ENCODE peak calls at places on chromosomes 16 and 17, in eight cellular contexts. U is right lobe of liver, V is iPS DF 6.9, N is HCT116, X is MM.1S, J is fibroblast of the aortic adventitia, Z is fibroblast of mammary gland, W is lung. P is an unnamed sample.

GRCh38 chr17:63477471-63478440 is 895 bp downstream of the ACE start:
- DNase-seq in U (peak), V (no peak), N (no peak), X (no peak), J (no peak), Z (no peak), W (no peak), P (no peak)

GRCh38 chr17:52027620-52028019 is 130.9 kb downstream of the CA10 start:
- DNase-seq in U (no peak), V (no peak), N (no peak), X (no peak), J (no peak), Z (peak), W (no peak), P (no peak)

GRCh38 chr17:9451919-9452318 is 123.7 kb downstream of the STX8 start:
- DNase-seq in U (no peak), V (no peak), N (no peak), X (no peak), J (no peak), Z (no peak), W (no peak), P (no peak)

GRCh38 chr17:75034236-75034908 is 12.4 kb downstream of the ATP5PD start:
- DNase-seq in U (peak), V (peak), N (peak), X (peak), J (peak), Z (peak), W (peak), P (peak)

GRCh38 chr17:81230043-81230820 is 7.5 kb upstream of the CEP131 start:
- DNase-seq in U (peak), V (no peak), N (no peak), X (no peak), J (no peak), Z (no peak), W (no peak), P (no peak)

GRCh38 chr16:52471650-52472370 is 75.1 kb downstream of the TOX3 start:
- DNase-seq in U (no peak), V (no peak), N (no peak), X (no peak), J (no peak), Z (no peak), W (no peak), P (peak)

GRCh38 chr17:61678339-61678738 is 87.3 kb upstream of the NACA2 start:
- DNase-seq in U (no peak), V (no peak), N (no peak), X (no peak), J (no peak), Z (no peak), W (no peak), P (no peak)

GRCh38 chr16:71945616-71946015 is 50.3 kb downstream of the IST1 start:
- DNase-seq in U (no peak), V (no peak), N (no peak), X (no peak), J (no peak), Z (no peak), W (no peak), P (no peak)

GRCh38 chr17:35931794-35932419 is 1.3 kb upstream of the RDM1 start:
- DNase-seq in U (no peak), V (no peak), N (no peak), X (no peak), J (peak), Z (peak), W (no peak), P (peak)

GRCh38 chr16:11916524-11917285 is 949 bp upstream of the GSPT1 start:
- DNase-seq in U (no peak), V (no peak), N (no peak), X (no peak), J (peak), Z (peak), W (peak), P (peak)

GRCh38 chr17:42708588-42708987 is 26.3 kb downstream of the CNTNAP1 start:
- DNase-seq in U (no peak), V (no peak), N (no peak), X (no peak), J (no peak), Z (no peak), W (no peak), P (no peak)

GRCh38 chr16:78292726-78293380 is 193.4 kb downstream of the WWOX start:
- DNase-seq in U (peak), V (no peak), N (no peak), X (no peak), J (no peak), Z (no peak), W (peak), P (no peak)

GRCh38 chr17:75326587-75326955 is 37.3 kb upstream of the SLC25A19 start:
- DNase-seq in U (no peak), V (no peak), N (no peak), X (no peak), J (peak), Z (no peak), W (no peak), P (no peak)

GRCh38 chr16:10558746-10559641 is 21.4 kb downstream of the EMP2 start:
- DNase-seq in U (peak), V (no peak), N (no peak), X (no peak), J (peak), Z (peak), W (peak), P (peak)

GRCh38 chr16:22278418-22278817 is 18.8 kb upstream of the POLR3E start:
- DNase-seq in U (no peak), V (no peak), N (no peak), X (no peak), J (no peak), Z (no peak), W (no peak), P (no peak)

GRCh38 chr17:78239489-78239931 is 8.1 kb downstream of the TMEM235 start:
- DNase-seq in U (no peak), V (no peak), N (no peak), X (no peak), J (no peak), Z (no peak), W (no peak), P (no peak)

GRCh38 chr17:78240839-78241238 is 9.4 kb downstream of the TMEM235 start:
- DNase-seq in U (no peak), V (no peak), N (no peak), X (no peak), J (no peak), Z (no peak), W (no peak), P (no peak)

GRCh38 chr17:78240012-78240655 is 8.7 kb downstream of the TMEM235 start:
- DNase-seq in U (no peak), V (no peak), N (no peak), X (no peak), J (no peak), Z (no peak), W (no peak), P (no peak)

GRCh38 chr17:78237403-78238012 is 6.1 kb downstream of the TMEM235 start:
- DNase-seq in U (no peak), V (no peak), N (no peak), X (no peak), J (no peak), Z (no peak), W (no peak), P (no peak)

DNA sequence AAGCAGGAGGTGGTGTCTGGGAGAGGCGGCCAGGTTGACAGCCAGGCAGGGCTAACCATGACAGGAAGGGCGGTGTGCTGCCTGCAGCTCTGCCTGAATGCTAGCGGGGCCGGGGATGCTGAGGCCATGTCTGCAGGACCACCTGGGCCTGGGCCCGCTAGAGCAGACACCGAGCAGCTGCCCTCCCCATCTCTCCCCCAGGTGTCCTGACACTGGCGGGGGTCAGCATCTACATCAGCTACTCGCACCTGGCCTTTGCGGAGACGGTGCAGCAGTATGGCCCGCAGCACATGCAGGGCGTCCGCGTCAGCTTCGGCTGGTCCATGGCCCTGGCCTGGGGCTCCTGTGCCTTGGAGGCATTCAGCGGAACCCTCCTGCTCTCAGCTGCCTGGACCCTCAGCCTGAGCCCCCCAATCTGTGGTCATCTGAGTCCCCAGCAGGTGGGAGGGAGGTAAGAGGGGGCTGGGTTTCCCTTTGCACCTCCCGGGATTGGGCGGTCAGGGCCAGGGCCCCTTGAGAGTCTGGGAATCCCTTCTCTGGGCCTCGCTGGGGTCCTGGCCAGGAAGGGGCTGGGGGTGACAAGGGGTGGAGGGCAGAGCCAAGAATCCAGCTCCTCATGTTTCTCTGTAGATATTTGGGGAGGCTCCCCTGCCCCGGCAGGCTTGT is 7.5 kb downstream of the TMEM235 start:
- DNase-seq in U (no peak), V (no peak), N (no peak), X (no peak), J (no peak), Z (no peak), W (no peak), P (no peak)
- H3K4me3 ChIP-seq in U (no peak), V (no peak), N (no peak), X (no peak), J (no peak), Z (no peak), W (no peak), P (no peak)

GRCh38 chr17:40499551-40500189 is 1.8 kb downstream of the TNS4 start:
- DNase-seq in U (peak), V (no peak), N (no peak), X (no peak), J (peak), Z (peak), W (peak), P (peak)
- H3K4me3 ChIP-seq in U (no peak), V (no peak), N (peak), X (no peak), J (no peak), Z (no peak), W (no peak), P (no peak)

DNA sequence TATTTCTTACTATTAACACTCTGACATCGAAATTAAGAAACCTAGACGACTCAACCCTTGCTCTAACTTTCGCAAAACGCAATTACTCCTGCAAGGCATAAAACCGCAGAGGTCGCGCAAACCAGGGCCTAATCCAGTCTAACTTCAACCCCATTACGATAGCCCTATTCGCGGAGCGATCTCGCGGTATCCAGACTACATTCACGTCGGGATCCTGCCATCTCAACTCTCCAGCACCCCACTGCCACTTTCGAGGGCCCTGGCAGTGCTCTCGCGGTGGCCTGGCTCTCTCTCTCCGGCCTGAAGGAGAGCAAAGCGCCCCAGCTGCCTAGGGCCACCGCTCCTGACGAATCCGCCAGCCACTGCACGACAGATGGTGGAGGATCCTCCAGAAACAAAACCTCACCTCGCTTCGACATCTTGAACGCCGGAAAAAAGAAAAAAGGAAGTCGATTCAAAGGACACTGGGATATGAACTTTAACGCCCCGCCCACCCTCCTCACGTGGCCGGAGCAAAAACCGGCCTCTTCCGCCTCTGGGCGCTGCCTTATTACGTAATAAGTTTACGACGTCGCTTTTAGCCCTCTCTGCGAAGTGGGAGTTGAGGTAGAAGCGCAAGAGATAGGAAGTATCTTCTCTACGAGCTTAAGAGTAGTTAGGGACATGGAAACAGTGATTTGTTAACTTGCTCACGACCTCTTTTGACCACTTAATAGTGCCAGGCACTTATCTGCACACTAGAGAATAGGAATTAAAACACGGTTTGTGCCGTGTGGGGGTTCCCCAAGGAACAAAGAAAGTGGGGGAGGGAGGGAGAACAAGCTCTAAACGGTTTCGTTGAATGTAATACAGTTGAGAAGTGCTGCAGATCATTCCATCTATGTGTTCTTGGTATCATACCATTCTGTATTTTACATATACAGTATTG is at the start of gene RPL23:
- DNase-seq in U (peak), V (no peak), N (peak), X (peak), J (peak), Z (peak), W (peak), P (peak)
- H3K4me3 ChIP-seq in U (peak), V (peak), N (peak), X (peak), J (peak), Z (peak), W (peak), P (peak)

GRCh38 chr16:67995423-67995822 is 3.9 kb downstream of the DPEP2 start:
- DNase-seq in U (no peak), V (no peak), N (no peak), X (no peak), J (no peak), Z (peak), W (no peak), P (no peak)
- H3K4me3 ChIP-seq in U (no peak), V (no peak), N (no peak), X (no peak), J (no peak), Z (no peak), W (no peak), P (no peak)

DNA sequence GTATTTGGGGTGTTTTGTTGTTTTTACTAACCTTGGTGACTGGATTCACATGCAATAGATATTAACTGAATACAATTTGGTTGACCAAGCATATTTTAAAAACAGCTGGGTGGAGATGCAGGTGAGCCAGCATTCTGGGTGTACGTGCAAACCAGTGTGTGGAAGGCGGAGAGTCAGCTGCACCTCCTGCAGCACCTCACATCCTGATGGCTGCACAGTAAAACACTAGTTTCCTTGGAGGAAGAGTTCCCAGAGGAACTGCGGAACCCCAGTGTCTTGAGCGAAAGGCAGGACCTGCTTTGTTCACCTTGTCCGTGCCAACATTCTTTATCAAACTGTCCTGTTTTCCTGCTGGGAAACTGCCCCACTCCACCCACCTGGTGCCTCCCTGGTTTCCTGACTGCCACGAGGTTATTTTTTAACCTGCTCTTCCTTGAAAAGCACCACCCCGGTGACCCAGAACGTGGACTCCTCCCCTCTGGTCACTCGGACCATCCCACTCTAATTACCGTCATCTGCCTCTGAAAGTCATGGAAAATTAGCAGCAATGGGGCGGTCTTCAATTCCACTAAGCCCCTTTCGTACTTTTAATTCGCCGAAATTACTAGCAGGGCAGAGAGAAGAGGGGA is 1.0 kb upstream of the YPEL2 start:
- DNase-seq in U (peak), V (no peak), N (no peak), X (peak), J (no peak), Z (peak), W (peak), P (no peak)
- H3K4me3 ChIP-seq in U (peak), V (no peak), N (no peak), X (peak), J (no peak), Z (no peak), W (no peak), P (no peak)

GRCh38 chr16:83793179-83793578 is 14.6 kb upstream of the HSBP1 start:
- DNase-seq in U (no peak), V (no peak), N (no peak), X (no peak), J (no peak), Z (no peak), W (no peak), P (no peak)
- H3K4me3 ChIP-seq in U (no peak), V (no peak), N (no peak), X (no peak), J (no peak), Z (no peak), W (no peak), P (no peak)

DNA sequence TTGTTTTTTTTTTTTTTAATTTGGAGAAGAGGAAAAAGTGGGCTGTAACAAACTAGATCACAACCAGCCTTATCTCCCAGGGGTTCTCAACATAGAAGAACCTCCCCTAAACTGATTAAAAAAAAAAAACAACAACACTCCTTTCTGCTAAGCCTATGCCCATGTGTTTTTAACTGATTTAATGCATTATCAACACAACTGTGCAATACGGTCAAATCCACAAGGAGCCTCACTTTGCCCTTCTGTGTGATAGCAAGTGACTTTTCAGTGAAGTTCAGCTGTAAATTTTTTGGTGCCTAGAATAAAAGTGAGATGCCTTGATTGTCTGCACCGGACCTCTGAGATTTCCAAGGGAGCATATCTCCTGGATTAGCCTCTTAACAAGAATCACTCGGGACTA is 611 bp downstream of the MYH11 start:
- DNase-seq in U (no peak), V (no peak), N (no peak), X (no peak), J (no peak), Z (no peak), W (no peak), P (no peak)
- H3K4me3 ChIP-seq in U (no peak), V (no peak), N (no peak), X (peak), J (no peak), Z (no peak), W (no peak), P (no peak)

DNA sequence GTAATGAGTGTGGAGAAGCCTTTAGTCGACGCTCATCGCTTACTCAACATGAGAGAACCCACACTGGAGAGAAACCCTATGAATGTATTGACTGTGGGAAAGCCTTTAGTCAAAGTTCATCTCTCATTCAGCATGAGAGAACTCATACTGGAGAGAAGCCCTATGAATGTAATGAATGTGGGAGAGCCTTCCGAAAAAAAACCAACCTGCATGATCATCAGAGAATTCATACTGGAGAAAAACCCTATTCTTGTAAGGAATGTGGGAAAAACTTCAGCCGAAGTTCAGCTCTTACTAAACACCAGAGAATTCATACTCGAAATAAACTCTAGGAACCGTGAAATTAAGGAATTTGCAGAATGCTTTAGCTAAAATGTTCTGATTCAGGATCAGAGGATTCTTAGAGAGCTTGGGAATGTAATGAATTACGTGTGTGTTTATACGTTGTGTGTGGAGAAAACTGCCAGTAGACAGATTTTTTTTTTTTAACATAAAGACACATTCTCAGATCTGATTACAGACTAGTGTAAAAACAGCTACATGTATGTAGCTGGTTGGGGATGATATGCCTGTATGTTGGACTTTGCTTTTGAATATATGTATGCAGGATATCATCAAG is 25.4 kb downstream of the ZFP90 start:
- DNase-seq in U (no peak), V (no peak), N (no peak), X (no peak), J (peak), Z (peak), W (no peak), P (no peak)
- H3K4me3 ChIP-seq in U (no peak), V (no peak), N (no peak), X (no peak), J (no peak), Z (no peak), W (no peak), P (no peak)

GRCh38 chr16:88941933-88942909 is 34.8 kb downstream of the CBFA2T3 start:
- DNase-seq in U (no peak), V (no peak), N (peak), X (no peak), J (no peak), Z (no peak), W (peak), P (no peak)
- H3K4me3 ChIP-seq in U (no peak), V (no peak), N (peak), X (no peak), J (no peak), Z (no peak), W (no peak), P (no peak)

GRCh38 chr17:58330544-58330996 is 2.0 kb upstream of the TSPOAP1 start:
- DNase-seq in U (peak), V (no peak), N (no peak), X (no peak), J (no peak), Z (no peak), W (no peak), P (no peak)

GRCh38 chr17:58327363-58328194 is 1.0 kb downstream of the TSPOAP1 start:
- DNase-seq in U (peak), V (no peak), N (no peak), X (no peak), J (no peak), Z (no peak), W (no peak), P (no peak)

GRCh38 chr17:58329808-58330543 is 1.4 kb upstream of the TSPOAP1 start:
- DNase-seq in U (no peak), V (no peak), N (no peak), X (peak), J (no peak), Z (no peak), W (no peak), P (no peak)

GRCh38 chr17:58328195-58329034 is at the start of gene TSPOAP1:
- DNase-seq in U (peak), V (no peak), N (no peak), X (peak), J (no peak), Z (no peak), W (no peak), P (no peak)

GRCh38 chr17:58329035-58329807 is 626 bp upstream of the TSPOAP1 start:
- DNase-seq in U (peak), V (no peak), N (no peak), X (peak), J (no peak), Z (no peak), W (peak), P (no peak)
- H3K4me3 ChIP-seq in U (no peak), V (no peak), N (no peak), X (peak), J (no peak), Z (no peak), W (no peak), P (no peak)